ENCODE peak calls at places on chromosomes 4 and X, in nine cellular contexts. One of them, this sample, is unnamed.

GRCh38 chr4:127852661-127853060 is 28.0 kb upstream of the PLK4 start:
- DNase-seq in AG09309: no peak
- DNase-seq in heart left ventricle: no peak
- DNase-seq in adrenal gland: no peak
- DNase-seq in psoas muscle: no peak
- DNase-seq in mammary epithelial cell: no peak
- DNase-seq in keratinocyte: no peak
- DNase-seq in astrocyte: no peak
- DNase-seq in astrocyte of the spinal cord: no peak
- DNase-seq in this sample: no peak

GRCh38 chrX:69387559-69388487 is 116.3 kb upstream of the NALF2 start:
- DNase-seq in AG09309: no peak
- DNase-seq in heart left ventricle: peak; percentile 50
- DNase-seq in adrenal gland: peak; percentile 35
- DNase-seq in psoas muscle: peak; percentile 70
- DNase-seq in mammary epithelial cell: peak; percentile 8
- DNase-seq in keratinocyte: no peak
- DNase-seq in astrocyte: no peak
- DNase-seq in astrocyte of the spinal cord: peak; percentile 1
- DNase-seq in this sample: no peak

GRCh38 chr4:111628437-111628836 is 516.8 kb upstream of the FAM241A start:
- DNase-seq in AG09309: no peak
- DNase-seq in heart left ventricle: no peak
- DNase-seq in adrenal gland: no peak
- DNase-seq in psoas muscle: no peak
- DNase-seq in mammary epithelial cell: no peak
- DNase-seq in keratinocyte: no peak
- DNase-seq in astrocyte: peak; percentile 10
- DNase-seq in astrocyte of the spinal cord: peak; percentile 76
- DNase-seq in this sample: no peak

GRCh38 chrX:153438522-153438921 is 7.3 kb downstream of the TREX2 start:
- DNase-seq in AG09309: no peak
- DNase-seq in heart left ventricle: no peak
- DNase-seq in adrenal gland: no peak
- DNase-seq in psoas muscle: no peak
- DNase-seq in mammary epithelial cell: no peak
- DNase-seq in keratinocyte: no peak
- DNase-seq in astrocyte: peak; percentile 15
- DNase-seq in astrocyte of the spinal cord: peak; percentile 18
- DNase-seq in this sample: no peak

GRCh38 chrX:95662200-95662599 is 1022.4 kb upstream of the DIAPH2 start:
- DNase-seq in AG09309: no peak
- DNase-seq in heart left ventricle: no peak
- DNase-seq in adrenal gland: no peak
- DNase-seq in psoas muscle: no peak
- DNase-seq in mammary epithelial cell: no peak
- DNase-seq in keratinocyte: no peak
- DNase-seq in astrocyte: no peak
- DNase-seq in astrocyte of the spinal cord: no peak
- DNase-seq in this sample: no peak

GRCh38 chr4:47471591-47471990 is 8.1 kb upstream of the COMMD8 start:
- DNase-seq in AG09309: no peak
- DNase-seq in heart left ventricle: no peak
- DNase-seq in adrenal gland: no peak
- DNase-seq in psoas muscle: no peak
- DNase-seq in mammary epithelial cell: no peak
- DNase-seq in keratinocyte: no peak
- DNase-seq in astrocyte: no peak
- DNase-seq in astrocyte of the spinal cord: no peak
- DNase-seq in this sample: no peak

GRCh38 chrX:102651242-102651967 is at the start of gene GPRASP1:
- DNase-seq in AG09309: no peak
- DNase-seq in heart left ventricle: peak; percentile 54
- DNase-seq in adrenal gland: peak; percentile 70
- DNase-seq in psoas muscle: peak; percentile 76
- DNase-seq in mammary epithelial cell: no peak
- DNase-seq in keratinocyte: no peak
- DNase-seq in astrocyte: peak; percentile 26
- DNase-seq in astrocyte of the spinal cord: peak; percentile 20
- DNase-seq in this sample: no peak

GRCh38 chr4:128006592-128006991 is 41.4 kb downstream of the ABHD18 start:
- DNase-seq in AG09309: no peak
- DNase-seq in heart left ventricle: no peak
- DNase-seq in adrenal gland: no peak
- DNase-seq in psoas muscle: no peak
- DNase-seq in mammary epithelial cell: peak; percentile 8
- DNase-seq in keratinocyte: no peak
- DNase-seq in astrocyte: peak; percentile 12
- DNase-seq in astrocyte of the spinal cord: peak; percentile 4
- DNase-seq in this sample: no peak

GRCh38 chr4:108492816-108493595 is 127.4 kb upstream of the RPL34 start:
- DNase-seq in AG09309: no peak
- DNase-seq in heart left ventricle: no peak
- DNase-seq in adrenal gland: no peak
- DNase-seq in psoas muscle: no peak
- DNase-seq in mammary epithelial cell: peak; percentile 39
- DNase-seq in keratinocyte: no peak
- DNase-seq in astrocyte: peak; percentile 10
- DNase-seq in astrocyte of the spinal cord: peak; percentile 10
- DNase-seq in this sample: no peak

GRCh38 chr4:1511441-1512041 is 105.3 kb upstream of the NKX1-1 start:
- DNase-seq in AG09309: no peak
- DNase-seq in heart left ventricle: peak; percentile 74
- DNase-seq in adrenal gland: peak; percentile 55
- DNase-seq in psoas muscle: peak; percentile 78
- DNase-seq in mammary epithelial cell: no peak
- DNase-seq in keratinocyte: no peak
- DNase-seq in astrocyte: no peak
- DNase-seq in astrocyte of the spinal cord: peak; percentile 21
- DNase-seq in this sample: no peak

GRCh38 chr4:156662921-156663320 is 308.7 kb downstream of the PDGFC start:
- DNase-seq in AG09309: no peak
- DNase-seq in heart left ventricle: no peak
- DNase-seq in adrenal gland: no peak
- DNase-seq in psoas muscle: no peak
- DNase-seq in mammary epithelial cell: no peak
- DNase-seq in keratinocyte: no peak
- DNase-seq in astrocyte: peak; percentile 39
- DNase-seq in astrocyte of the spinal cord: no peak
- DNase-seq in this sample: no peak

GRCh38 chr4:30912098-30912719 is 192.0 kb downstream of the PCDH7 start:
- DNase-seq in AG09309: no peak
- DNase-seq in heart left ventricle: no peak
- DNase-seq in adrenal gland: no peak
- DNase-seq in psoas muscle: no peak
- DNase-seq in mammary epithelial cell: no peak
- DNase-seq in keratinocyte: no peak
- DNase-seq in astrocyte: peak; percentile 72
- DNase-seq in astrocyte of the spinal cord: peak; percentile 24
- DNase-seq in this sample: no peak

GRCh38 chr4:142516686-142517145 is 329.4 kb downstream of the INPP4B start:
- DNase-seq in AG09309: peak; percentile 67
- DNase-seq in heart left ventricle: no peak
- DNase-seq in adrenal gland: no peak
- DNase-seq in psoas muscle: no peak
- DNase-seq in mammary epithelial cell: peak; percentile 55
- DNase-seq in keratinocyte: no peak
- DNase-seq in astrocyte: peak; percentile 89
- DNase-seq in astrocyte of the spinal cord: peak; percentile 55
- DNase-seq in this sample: peak; percentile 47

DNA sequence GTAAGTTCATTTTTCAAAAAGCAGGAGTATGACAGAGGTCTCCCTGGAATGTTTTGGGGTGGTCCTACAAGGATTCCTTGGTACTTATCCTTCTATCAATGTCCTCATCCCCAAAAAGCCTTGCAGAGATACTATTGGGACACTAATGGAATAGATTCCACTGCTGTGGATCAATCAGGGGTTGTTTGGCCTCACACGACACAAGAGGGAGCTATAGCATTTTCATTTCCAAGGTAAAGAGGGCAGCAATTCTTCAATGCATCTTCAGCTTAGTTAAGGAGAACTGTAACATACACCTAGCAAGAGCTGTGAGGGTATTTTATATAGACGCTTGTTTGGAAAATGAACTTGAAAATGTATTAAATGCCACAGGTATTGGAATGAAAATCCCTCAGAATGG is 50.9 kb downstream of the USP26 start:
- DNase-seq in AG09309: no peak
- DNase-seq in heart left ventricle: no peak
- DNase-seq in adrenal gland: no peak
- DNase-seq in psoas muscle: no peak
- DNase-seq in mammary epithelial cell: peak; percentile 9
- DNase-seq in keratinocyte: no peak
- DNase-seq in astrocyte: peak; percentile 4
- DNase-seq in astrocyte of the spinal cord: peak; percentile 8
- DNase-seq in this sample: no peak
- TF ChIP-seq CTCF in AG09309: peak; percentile 19
- TF ChIP-seq CTCF in heart left ventricle: no peak
- TF ChIP-seq CTCF in adrenal gland: no peak
- TF ChIP-seq CTCF in psoas muscle: no peak
- TF ChIP-seq CTCF in mammary epithelial cell: peak; percentile 59
- TF ChIP-seq CTCF in keratinocyte: peak; percentile 51
- TF ChIP-seq CTCF in astrocyte: peak; percentile 17
- TF ChIP-seq CTCF in astrocyte of the spinal cord: peak; percentile 42
- TF ChIP-seq CTCF in this sample: no peak

GRCh38 chr4:81194286-81194685 is 20.7 kb downstream of the PRKG2 start:
- DNase-seq in AG09309: no peak
- DNase-seq in heart left ventricle: no peak
- DNase-seq in adrenal gland: no peak
- DNase-seq in psoas muscle: no peak
- DNase-seq in mammary epithelial cell: no peak
- DNase-seq in keratinocyte: no peak
- DNase-seq in astrocyte: no peak
- DNase-seq in astrocyte of the spinal cord: no peak
- DNase-seq in this sample: no peak

GRCh38 chr4:81195475-81195874 is 19.5 kb downstream of the PRKG2 start:
- DNase-seq in AG09309: no peak
- DNase-seq in heart left ventricle: no peak
- DNase-seq in adrenal gland: no peak
- DNase-seq in psoas muscle: no peak
- DNase-seq in mammary epithelial cell: no peak
- DNase-seq in keratinocyte: no peak
- DNase-seq in astrocyte: no peak
- DNase-seq in astrocyte of the spinal cord: no peak
- DNase-seq in this sample: peak; percentile 4

GRCh38 chr4:81198609-81199008 is 16.4 kb downstream of the PRKG2 start:
- DNase-seq in AG09309: no peak
- DNase-seq in heart left ventricle: no peak
- DNase-seq in adrenal gland: no peak
- DNase-seq in psoas muscle: no peak
- DNase-seq in mammary epithelial cell: no peak
- DNase-seq in keratinocyte: no peak
- DNase-seq in astrocyte: no peak
- DNase-seq in astrocyte of the spinal cord: no peak
- DNase-seq in this sample: no peak

GRCh38 chr4:81198151-81198550 is 16.9 kb downstream of the PRKG2 start:
- DNase-seq in AG09309: no peak
- DNase-seq in heart left ventricle: no peak
- DNase-seq in adrenal gland: no peak
- DNase-seq in psoas muscle: no peak
- DNase-seq in mammary epithelial cell: no peak
- DNase-seq in keratinocyte: no peak
- DNase-seq in astrocyte: no peak
- DNase-seq in astrocyte of the spinal cord: peak; percentile 2
- DNase-seq in this sample: no peak

DNA sequence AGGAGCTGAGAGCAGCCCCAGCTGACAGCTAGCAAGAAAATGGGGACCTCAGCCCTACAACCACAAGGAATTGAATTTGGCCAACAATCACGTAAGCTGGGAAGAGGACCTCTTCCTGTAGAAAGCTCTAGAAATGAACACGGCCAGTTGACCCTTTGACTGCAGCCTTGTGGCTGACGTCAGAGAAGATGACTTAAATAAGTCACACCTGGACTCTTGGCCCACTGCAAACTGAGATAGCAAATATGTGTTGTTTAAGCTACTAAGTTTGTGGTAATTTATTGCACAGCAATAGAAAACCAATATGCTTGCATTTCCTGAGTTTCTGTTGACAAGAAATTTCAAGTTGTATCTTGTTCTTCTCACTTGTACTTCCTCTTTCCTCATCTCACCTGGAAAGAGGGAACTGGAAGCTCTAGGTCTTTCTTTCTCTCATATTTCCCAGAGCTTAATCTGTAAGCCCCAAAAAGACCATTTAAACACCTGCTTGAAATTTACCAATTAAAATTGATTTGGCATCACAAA is 18.8 kb downstream of the PRKG2 start:
- DNase-seq in AG09309: no peak
- DNase-seq in heart left ventricle: no peak
- DNase-seq in adrenal gland: no peak
- DNase-seq in psoas muscle: no peak
- DNase-seq in mammary epithelial cell: peak; percentile 56
- DNase-seq in keratinocyte: no peak
- DNase-seq in astrocyte: no peak
- DNase-seq in astrocyte of the spinal cord: no peak
- DNase-seq in this sample: no peak
- H3K4me3 ChIP-seq in AG09309: no peak overlapping the region
- H3K4me3 ChIP-seq in heart left ventricle: no peak overlapping the region
- H3K4me3 ChIP-seq in adrenal gland: no peak overlapping the region
- H3K4me3 ChIP-seq in psoas muscle: no peak overlapping the region
- H3K4me3 ChIP-seq in mammary epithelial cell: no peak overlapping the region
- H3K4me3 ChIP-seq in keratinocyte: no peak overlapping the region
- H3K4me3 ChIP-seq in astrocyte: no peak overlapping the region
- H3K4me3 ChIP-seq in astrocyte of the spinal cord: no peak overlapping the region
- H3K4me3 ChIP-seq in this sample: no peak overlapping the region

GRCh38 chr4:87505862-87506261 is 23.3 kb downstream of the SPARCL1 start:
- DNase-seq in AG09309: no peak
- DNase-seq in heart left ventricle: no peak
- DNase-seq in adrenal gland: no peak
- DNase-seq in psoas muscle: no peak
- DNase-seq in mammary epithelial cell: no peak
- DNase-seq in keratinocyte: no peak
- DNase-seq in astrocyte: no peak
- DNase-seq in astrocyte of the spinal cord: no peak
- DNase-seq in this sample: no peak
- TF ChIP-seq CTCF in AG09309: no peak
- TF ChIP-seq CTCF in heart left ventricle: no peak
- TF ChIP-seq CTCF in adrenal gland: no peak
- TF ChIP-seq CTCF in psoas muscle: no peak
- TF ChIP-seq CTCF in mammary epithelial cell: no peak
- TF ChIP-seq CTCF in keratinocyte: no peak
- TF ChIP-seq CTCF in astrocyte: no peak
- TF ChIP-seq CTCF in astrocyte of the spinal cord: peak; percentile 16
- TF ChIP-seq CTCF in this sample: no peak

DNA sequence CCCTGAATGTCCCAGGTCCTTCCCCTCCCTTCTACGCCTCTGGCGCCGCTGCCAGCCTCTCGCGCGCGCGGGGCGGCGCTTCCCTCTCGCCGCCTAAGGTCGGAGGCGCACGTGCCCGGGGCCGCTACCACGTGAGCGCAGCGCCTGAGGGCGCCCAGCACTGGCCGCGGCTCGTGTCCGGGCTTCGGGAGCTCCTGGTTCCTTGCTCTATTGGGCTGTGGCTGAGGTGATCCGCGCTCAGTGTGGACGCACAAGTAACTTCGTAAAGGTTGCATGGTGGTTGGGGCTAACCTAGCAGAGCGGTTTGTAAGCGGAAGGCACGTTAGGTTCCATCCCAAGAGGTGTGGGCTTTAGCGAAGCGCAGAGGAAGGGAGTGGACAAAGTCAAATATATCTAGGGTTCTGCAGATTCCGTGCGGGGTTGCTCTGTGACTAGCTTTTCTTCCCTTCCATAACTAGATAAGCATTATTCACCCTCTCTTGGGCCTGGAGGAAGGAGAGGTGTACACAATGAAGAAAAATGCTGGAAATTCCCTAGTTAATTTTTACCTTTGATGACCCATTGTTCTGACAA is 1.8 kb downstream of the TLL1 start:
- DNase-seq in AG09309: no peak
- DNase-seq in heart left ventricle: peak; percentile 33
- DNase-seq in adrenal gland: peak; percentile 27
- DNase-seq in psoas muscle: peak; percentile 51
- DNase-seq in mammary epithelial cell: peak; percentile 34
- DNase-seq in keratinocyte: no peak
- DNase-seq in astrocyte: no peak
- DNase-seq in astrocyte of the spinal cord: peak; percentile 6
- DNase-seq in this sample: no peak
- H3K4me3 ChIP-seq in AG09309: no peak overlapping the region
- H3K4me3 ChIP-seq in heart left ventricle: peak overlapping the region; percentile 63
- H3K4me3 ChIP-seq in adrenal gland: no peak overlapping the region
- H3K4me3 ChIP-seq in psoas muscle: peak overlapping the region; percentile 65
- H3K4me3 ChIP-seq in mammary epithelial cell: peak overlapping the region; percentile 85
- H3K4me3 ChIP-seq in keratinocyte: peak overlapping the region; percentile 77
- H3K4me3 ChIP-seq in astrocyte: peak overlapping the region; percentile 64
- H3K4me3 ChIP-seq in astrocyte of the spinal cord: peak overlapping the region; percentile 51
- H3K4me3 ChIP-seq in this sample: no peak overlapping the region

This sample was measured in AG04449.